ENCODE peak calls at places on chromosome 1, in seven cellular contexts. L is CD4-positive, alpha-beta T cell; G is body of pancreas; Z is left ventricle myocardium inferior; R is tibial artery; M is heart left ventricle; V is A549. O is an unnamed sample.

GRCh38 chr1:115156826-115157468 is 67.6 kb upstream of the TSPAN2 start:
- DNase-seq in L (no peak), G (no peak), Z (no peak), R (no peak), M (no peak), V (no peak), O (no peak)

GRCh38 chr1:11838349-11839272 is 9.0 kb downstream of the NPPA start:
- DNase-seq in L (peak; percentile 66), G (peak; percentile 76), Z (peak; percentile 69), R (peak; percentile 64), M (peak; percentile 67), V (peak; percentile 83), O (peak; percentile 74)

GRCh38 chr1:74703386-74704182 is 29.3 kb downstream of the CRYZ start:
- DNase-seq in L (no peak), G (no peak), Z (no peak), R (no peak), M (no peak), V (no peak), O (no peak)

GRCh38 chr1:97204468-97204867 is 482.9 kb downstream of the PTBP2 start:
- DNase-seq in L (no peak), G (no peak), Z (no peak), R (no peak), M (no peak), V (no peak), O (no peak)

GRCh38 chr1:44884746-44885145 is 41.7 kb upstream of the PTCH2 start:
- DNase-seq in L (no peak), G (peak; percentile 15), Z (peak; percentile 21), R (peak; percentile 23), M (peak; percentile 37), V (no peak), O (no peak)

GRCh38 chr1:12409676-12410075 is 179.8 kb downstream of the VPS13D start:
- DNase-seq in L (no peak), G (peak; percentile 64), Z (no peak), R (no peak), M (no peak), V (no peak), O (no peak)

GRCh38 chr1:53057134-53057533 is 4.9 kb upstream of the PODN start:
- DNase-seq in L (no peak), G (no peak), Z (no peak), R (no peak), M (no peak), V (no peak), O (no peak)

GRCh38 chr1:231781887-231782286 is 155.3 kb downstream of the DISC1 start:
- DNase-seq in L (no peak), G (no peak), Z (no peak), R (no peak), M (no peak), V (no peak), O (no peak)

GRCh38 chr1:204630460-204630905 is 55.1 kb downstream of the LRRN2 start:
- DNase-seq in L (no peak), G (no peak), Z (no peak), R (no peak), M (no peak), V (no peak), O (no peak)

GRCh38 chr1:197837911-197838310 is 62.6 kb upstream of the DENND1B start:
- DNase-seq in L (no peak), G (no peak), Z (no peak), R (no peak), M (no peak), V (no peak), O (no peak)

GRCh38 chr1:61491497-61491896 is 233.4 kb downstream of the TM2D1 start:
- DNase-seq in L (no peak), G (no peak), Z (no peak), R (no peak), M (no peak), V (no peak), O (no peak)

GRCh38 chr1:42943166-42943565 is 15.5 kb downstream of the SLC2A1 start:
- DNase-seq in L (no peak), G (peak; percentile 94), Z (peak; percentile 50), R (no peak), M (peak; percentile 73), V (no peak), O (peak; percentile 86)

GRCh38 chr1:117570988-117571409 is 34.8 kb upstream of the TENT5C start:
- DNase-seq in L (no peak), G (peak; percentile 83), Z (no peak), R (no peak), M (no peak), V (no peak), O (peak; percentile 68)

GRCh38 chr1:200708769-200709168 is 29.9 kb upstream of the CAMSAP2 start:
- DNase-seq in L (no peak), G (no peak), Z (no peak), R (no peak), M (no peak), V (peak; percentile 65), O (no peak)

GRCh38 chr1:99548924-99549605 is 96.8 kb upstream of the PALMD start:
- DNase-seq in L (no peak), G (peak; percentile 38), Z (peak; percentile 17), R (no peak), M (peak; percentile 83), V (no peak), O (no peak)

GRCh38 chr1:245837741-245838140 is 669.3 kb downstream of the SMYD3 start:
- DNase-seq in L (no peak), G (no peak), Z (no peak), R (no peak), M (no peak), V (no peak), O (no peak)

GRCh38 chr1:50329332-50329932 is 93.8 kb downstream of the DMRTA2 start:
- DNase-seq in L (no peak), G (peak; percentile 50), Z (no peak), R (no peak), M (no peak), V (no peak), O (no peak)

GRCh38 chr1:182616130-182617074 is 12.2 kb upstream of the RGS16 start:
- DNase-seq in L (peak; percentile 62), G (peak; percentile 82), Z (peak; percentile 76), R (peak; percentile 84), M (peak; percentile 52), V (no peak), O (peak; percentile 78)

GRCh38 chr1:180609643-180610555 is 21.9 kb upstream of the XPR1 start:
- DNase-seq in L (no peak), G (peak; percentile 60), Z (no peak), R (no peak), M (no peak), V (no peak), O (no peak)

GRCh38 chr1:69459244-69459643 is 108.5 kb upstream of the LRRC7 start:
- DNase-seq in L (no peak), G (no peak), Z (no peak), R (no peak), M (no peak), V (no peak), O (no peak)

GRCh38 chr1:231416896-231417295 is 5.2 kb downstream of the EGLN1 start:
- DNase-seq in L (no peak), G (no peak), Z (no peak), R (no peak), M (no peak), V (no peak), O (no peak)

GRCh38 chr1:88175631-88176226 is 508.3 kb upstream of the PKN2 start:
- DNase-seq in L (no peak), G (peak; percentile 63), Z (no peak), R (no peak), M (no peak), V (peak; percentile 1), O (no peak)

GRCh38 chr1:232626452-232626851 is 3.5 kb downstream of the SIPA1L2 start:
- DNase-seq in L (no peak), G (no peak), Z (no peak), R (no peak), M (no peak), V (no peak), O (no peak)

GRCh38 chr1:167126811-167127210 is 32.9 kb downstream of the STYXL2 start:
- DNase-seq in L (no peak), G (no peak), Z (no peak), R (no peak), M (no peak), V (no peak), O (no peak)

GRCh38 chr1:91645031-91645430 is 144.4 kb downstream of the CDC7 start:
- DNase-seq in L (no peak), G (no peak), Z (no peak), R (no peak), M (no peak), V (no peak), O (no peak)

GRCh38 chr1:84691139-84691783 is 1.0 kb upstream of the SSX2IP start:
- DNase-seq in L (no peak), G (no peak), Z (no peak), R (no peak), M (no peak), V (no peak), O (no peak)
- H3K27ac ChIP-seq in L (peak overlapping the region; percentile 76), G (peak overlapping the region; percentile 21), Z (peak overlapping the region; percentile 90), R (no peak overlapping the region), M (peak overlapping the region; percentile 82), V (peak overlapping the region; percentile 100), O (no peak overlapping the region)

GRCh38 chr1:60132108-60132507 is 58.5 kb upstream of the C1orf87 start:
- DNase-seq in L (no peak), G (no peak), Z (no peak), R (no peak), M (no peak), V (no peak), O (no peak)

GRCh38 chr1:60130703-60131102 is 57.1 kb upstream of the C1orf87 start:
- DNase-seq in L (no peak), G (no peak), Z (no peak), R (no peak), M (no peak), V (no peak), O (no peak)

GRCh38 chr1:60134706-60135105 is 61.1 kb upstream of the C1orf87 start:
- DNase-seq in L (no peak), G (no peak), Z (no peak), R (no peak), M (no peak), V (no peak), O (no peak)

GRCh38 chr1:60133848-60134247 is 60.3 kb upstream of the C1orf87 start:
- DNase-seq in L (no peak), G (no peak), Z (no peak), R (no peak), M (no peak), V (no peak), O (peak; percentile 35)

GRCh38 chr1:60132985-60133673 is 59.6 kb upstream of the C1orf87 start:
- DNase-seq in L (no peak), G (peak; percentile 6), Z (no peak), R (peak; percentile 43), M (no peak), V (no peak), O (no peak)
- TF ChIP-seq CTCF in L (no peak), G (no peak), Z (no peak), R (no peak), M (no peak), V (no peak), O (no peak)

GRCh38 chr1:150516616-150517015 is 1.1 kb downstream of the FALEC start:
- DNase-seq in L (no peak), G (no peak), Z (no peak), R (no peak), M (no peak), V (no peak), O (no peak)
- H3K27ac ChIP-seq in L (no peak overlapping the region), G (no peak overlapping the region), Z (peak overlapping the region; percentile 94), R (no peak overlapping the region), M (peak overlapping the region; percentile 93), V (peak overlapping the region; percentile 94), O (no peak overlapping the region)

DNA sequence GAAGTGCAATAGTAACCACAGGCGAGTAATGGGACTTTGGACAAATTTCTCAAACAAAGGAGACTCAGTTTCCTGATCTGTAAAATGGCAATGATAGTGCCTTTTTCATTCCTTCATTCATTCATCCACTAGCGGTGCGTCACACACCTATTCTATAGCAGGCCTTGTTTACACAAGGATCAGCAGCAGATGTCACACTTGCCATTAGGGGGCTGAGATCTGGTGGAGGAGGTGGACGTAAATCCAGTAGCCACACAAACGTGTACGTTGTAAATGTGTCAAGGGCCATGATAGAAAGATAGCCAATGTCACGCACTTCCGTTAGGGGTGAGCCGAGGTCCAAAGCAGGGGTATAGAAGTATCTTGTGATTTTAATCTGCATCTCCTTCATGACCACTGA is 34.2 kb downstream of the SERINC2 start:
- DNase-seq in L (no peak), G (no peak), Z (no peak), R (no peak), M (no peak), V (no peak), O (no peak)
- TF ChIP-seq CTCF in L (no peak), G (no peak), Z (no peak), R (no peak), M (no peak), V (no peak), O (no peak)